ENCODE peak calls at places on chromosomes 13 and 19, in seven cellular contexts. V is stomach, X is tibial nerve, Z is A549, O is transverse colon, U is esophagus muscularis mucosa, J is H1. N is an unnamed sample.

GRCh38 chr13:95880346-95880745 is 172.9 kb downstream of the UGGT2 start:
- DNase-seq in V (no peak), X (no peak), Z (no peak), O (no peak), U (no peak), J (no peak), N (no peak)

GRCh38 chr13:112756967-112757758 is 67.3 kb downstream of the ATP11A start:
- DNase-seq in V (no peak), X (no peak), Z (no peak), O (no peak), U (no peak), J (no peak), N (no peak)

GRCh38 chr19:28656644-28657043 is 556.3 kb downstream of the UQCRFS1 start:
- DNase-seq in V (no peak), X (no peak), Z (no peak), O (no peak), U (no peak), J (no peak), N (no peak)

GRCh38 chr19:33740811-33741396 is 55.8 kb upstream of the KCTD15 start:
- DNase-seq in V (no peak), X (no peak), Z (peak), O (no peak), U (no peak), J (peak), N (no peak)

GRCh38 chr19:7927605-7928333 is 1.8 kb upstream of the CTXN1 start:
- DNase-seq in V (no peak), X (no peak), Z (no peak), O (no peak), U (no peak), J (no peak), N (peak)

GRCh38 chr13:32426981-32427851 is 714 bp downstream of the N4BP2L1 start:
- DNase-seq in V (peak), X (peak), Z (no peak), O (peak), U (peak), J (peak), N (peak)

GRCh38 chr19:11373885-11374448 is 499 bp upstream of the SWSAP1 start:
- DNase-seq in V (no peak), X (no peak), Z (no peak), O (no peak), U (no peak), J (no peak), N (no peak)

GRCh38 chr13:24153979-24154378 is 6.5 kb upstream of the SPATA13 start:
- DNase-seq in V (no peak), X (no peak), Z (no peak), O (no peak), U (no peak), J (no peak), N (no peak)

GRCh38 chr19:47369923-47370625 is 21.0 kb downstream of the DHX34 start:
- DNase-seq in V (no peak), X (no peak), Z (no peak), O (no peak), U (no peak), J (no peak), N (no peak)

GRCh38 chr13:33312150-33312908 is 26.8 kb upstream of the STARD13 start:
- DNase-seq in V (no peak), X (no peak), Z (peak), O (no peak), U (no peak), J (no peak), N (no peak)

GRCh38 chr13:21949818-21950429 is 279.1 kb downstream of the FGF9 start:
- DNase-seq in V (no peak), X (no peak), Z (no peak), O (no peak), U (no peak), J (no peak), N (no peak)

GRCh38 chr19:31600731-31601295 is 251.6 kb upstream of the TSHZ3 start:
- DNase-seq in V (no peak), X (no peak), Z (no peak), O (no peak), U (no peak), J (no peak), N (no peak)

GRCh38 chr13:19601749-19602725 is 31.4 kb upstream of the MPHOSPH8 start:
- DNase-seq in V (peak), X (no peak), Z (peak), O (peak), U (no peak), J (peak), N (no peak)

GRCh38 chr13:65841156-65841555 is 1389.0 kb downstream of the PCDH9 start:
- DNase-seq in V (no peak), X (no peak), Z (no peak), O (no peak), U (no peak), J (no peak), N (no peak)

GRCh38 chr13:38394777-38395504 is 45.3 kb downstream of the UFM1 start:
- DNase-seq in V (no peak), X (no peak), Z (no peak), O (no peak), U (no peak), J (no peak), N (no peak)

GRCh38 chr13:73480784-73481183 is 422.0 kb downstream of the KLF5 start:
- DNase-seq in V (no peak), X (no peak), Z (no peak), O (no peak), U (no peak), J (no peak), N (no peak)

GRCh38 chr19:46753420-46754155 is 7.3 kb upstream of the STRN4 start:
- DNase-seq in V (peak), X (peak), Z (peak), O (peak), U (no peak), J (peak), N (no peak)

GRCh38 chr19:32692727-32693061 is 1.1 kb downstream of the NUDT19 start:
- DNase-seq in V (no peak), X (no peak), Z (peak), O (no peak), U (no peak), J (no peak), N (no peak)

GRCh38 chr19:44879309-44880065 is 11.6 kb upstream of the TOMM40 start:
- DNase-seq in V (no peak), X (no peak), Z (no peak), O (no peak), U (no peak), J (no peak), N (no peak)

GRCh38 chr13:114035583-114036501 is 62.0 kb upstream of the C13orf46 start:
- DNase-seq in V (no peak), X (peak), Z (no peak), O (no peak), U (no peak), J (no peak), N (no peak)

GRCh38 chr13:67772807-67773453 is 542.8 kb upstream of the PCDH9 start:
- DNase-seq in V (no peak), X (no peak), Z (no peak), O (no peak), U (no peak), J (no peak), N (no peak)

GRCh38 chr19:18397242-18398202 is at the start of gene LRRC25:
- DNase-seq in V (no peak), X (peak), Z (no peak), O (no peak), U (no peak), J (peak), N (peak)

GRCh38 chr19:5001547-5002131 is 32.7 kb downstream of the KDM4B start:
- DNase-seq in V (no peak), X (no peak), Z (peak), O (no peak), U (no peak), J (no peak), N (no peak)

GRCh38 chr13:33123066-33123940 is 107.1 kb downstream of the KL start:
- DNase-seq in V (no peak), X (peak), Z (no peak), O (no peak), U (no peak), J (no peak), N (no peak)

GRCh38 chr13:76222511-76222910 is 586.4 kb downstream of the LMO7 start:
- DNase-seq in V (no peak), X (no peak), Z (no peak), O (no peak), U (no peak), J (no peak), N (no peak)

GRCh38 chr13:44141213-44141724 is 232.4 kb upstream of the SERP2 start:
- DNase-seq in V (no peak), X (peak), Z (no peak), O (no peak), U (no peak), J (no peak), N (peak)

GRCh38 chr13:73140804-73141203 is 82.0 kb downstream of the KLF5 start:
- DNase-seq in V (peak), X (no peak), Z (no peak), O (no peak), U (no peak), J (no peak), N (no peak)

GRCh38 chr19:31347828-31348314 is 1.4 kb downstream of the TSHZ3 start:
- DNase-seq in V (no peak), X (peak), Z (no peak), O (no peak), U (no peak), J (no peak), N (peak)

GRCh38 chr19:41981724-41982123 is 12.3 kb downstream of the ATP1A3 start:
- DNase-seq in V (no peak), X (no peak), Z (no peak), O (no peak), U (no peak), J (no peak), N (no peak)

DNA sequence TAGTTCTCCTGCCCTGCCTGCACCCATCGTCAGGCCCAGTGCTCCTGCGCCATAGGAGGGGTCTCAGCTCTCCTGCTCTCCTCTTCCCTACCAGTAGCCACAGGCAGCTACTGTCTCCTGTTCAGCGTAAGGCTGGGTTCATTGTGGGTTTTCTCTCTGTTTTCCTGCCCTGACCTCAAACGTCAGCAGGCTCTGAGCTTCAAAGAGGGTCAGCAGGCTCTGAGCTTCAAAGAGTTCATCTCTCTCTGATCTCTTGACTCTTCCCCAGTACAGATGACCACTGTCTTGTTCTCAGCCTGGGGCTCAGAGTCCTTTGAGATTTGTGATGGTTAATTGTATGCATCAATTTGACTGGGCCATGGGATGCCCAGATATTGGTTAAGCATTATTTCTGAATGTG is 4.6 kb upstream of the CPB2 start:
- DNase-seq in V (no peak), X (no peak), Z (no peak), O (no peak), U (no peak), J (no peak), N (no peak)
- TF ChIP-seq EP300 in V (no peak), X (no peak), Z (no peak), O (no peak), U (no peak), J (no peak), N (no peak)

DNA sequence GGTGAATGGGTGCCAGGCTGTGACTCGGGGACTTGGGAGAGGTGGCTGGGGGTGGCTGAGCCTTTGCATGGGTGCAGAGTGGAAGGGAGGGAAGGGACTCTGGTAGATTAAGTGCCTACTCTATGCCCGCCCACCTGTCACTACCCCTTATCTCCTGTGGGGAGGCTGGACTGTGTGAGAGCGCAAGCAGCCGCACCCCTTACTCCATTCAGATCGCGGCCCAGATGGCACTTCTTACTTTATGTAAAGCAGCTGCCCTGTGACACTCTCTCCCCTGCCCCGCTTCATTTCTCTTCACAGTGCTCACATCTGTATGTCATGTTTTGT is 2.9 kb downstream of the KASH5 start:
- DNase-seq in V (no peak), X (no peak), Z (no peak), O (no peak), U (no peak), J (no peak), N (no peak)
- TF ChIP-seq POLR2A in V (no peak), X (no peak), Z (no peak), O (no peak), U (no peak), J (no peak), N (no peak)

DNA sequence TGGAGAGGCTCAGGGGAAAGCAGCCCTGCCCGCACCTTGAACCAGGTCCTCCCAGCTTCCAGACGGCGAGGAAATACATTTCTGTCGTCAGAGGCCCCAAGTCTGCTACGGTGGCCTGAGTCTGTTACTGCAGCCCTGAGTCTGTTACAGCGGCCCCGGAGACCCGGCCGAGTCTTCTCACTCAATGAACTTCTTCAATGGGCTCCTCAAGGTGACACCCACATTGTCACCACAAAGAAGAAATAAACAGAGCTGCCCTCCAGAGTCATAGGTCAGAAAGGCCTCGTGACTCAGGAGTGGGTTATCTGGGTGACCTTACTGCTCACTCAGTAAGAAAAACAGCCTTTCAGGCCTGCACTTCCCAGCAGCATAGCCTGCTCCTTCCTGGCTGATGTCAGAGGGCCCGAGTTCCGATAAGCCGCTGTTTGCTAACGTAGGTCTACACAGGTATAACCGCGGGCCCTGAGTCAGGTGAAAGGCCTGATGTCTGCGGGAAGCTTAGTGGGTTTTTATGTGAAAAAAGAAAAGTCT is 66.9 kb upstream of the TM9SF2 start:
- DNase-seq in V (peak), X (no peak), Z (no peak), O (peak), U (no peak), J (no peak), N (no peak)
- TF ChIP-seq EP300 in V (no peak), X (no peak), Z (no peak), O (no peak), U (no peak), J (no peak), N (no peak)

DNA sequence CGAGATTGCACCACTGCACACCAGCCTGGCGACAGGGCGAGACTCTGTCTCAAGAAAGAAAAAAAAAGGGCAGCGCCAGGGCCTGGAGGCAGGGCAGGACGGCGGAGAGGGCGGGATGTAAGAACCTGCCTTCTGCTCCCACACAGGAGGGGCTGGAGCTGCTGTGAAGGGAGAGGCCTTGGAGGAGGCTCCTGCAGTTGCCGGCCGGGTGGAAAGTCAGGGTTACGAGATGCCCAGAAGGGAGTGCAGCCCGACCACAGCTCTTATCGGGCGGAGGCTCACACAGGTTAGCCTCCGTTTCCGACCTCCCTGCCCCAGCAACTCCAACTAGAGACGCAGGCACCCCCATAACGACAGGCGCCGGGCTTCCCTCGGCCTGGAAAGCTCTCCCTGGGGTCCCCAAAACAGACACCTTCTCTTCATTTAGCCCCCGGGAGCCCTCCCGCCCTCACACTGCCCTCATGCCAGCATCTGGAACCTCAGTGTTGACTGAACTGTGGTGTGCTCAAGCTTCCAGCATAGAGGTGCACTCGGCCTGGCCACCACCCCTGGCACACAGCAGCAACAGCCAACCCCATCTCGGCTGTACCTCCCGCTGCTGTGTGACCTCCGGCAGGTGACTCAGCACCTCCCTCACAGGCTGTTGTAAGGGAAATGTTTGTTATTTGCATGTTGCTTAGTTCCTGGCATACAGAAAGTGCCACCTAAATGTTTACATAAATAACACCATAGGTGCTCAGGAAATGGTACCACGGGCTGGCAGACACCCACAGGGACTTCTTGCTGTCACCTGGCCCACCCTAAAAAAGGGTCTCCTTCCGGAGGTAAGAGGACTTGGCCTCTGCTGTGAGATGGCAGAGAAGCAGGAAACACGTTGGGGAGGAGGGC is 1.3 kb downstream of the PLPP2 start:
- DNase-seq in V (peak), X (no peak), Z (peak), O (peak), U (no peak), J (peak), N (no peak)
- TF ChIP-seq POLR2A in V (no peak), X (no peak), Z (no peak), O (peak), U (no peak), J (no peak), N (no peak)

GRCh38 chr19:1591421-1592022 is 1.1 kb downstream of the MBD3 start:
- DNase-seq in V (no peak), X (no peak), Z (no peak), O (no peak), U (no peak), J (no peak), N (no peak)

GRCh38 chr19:1590641-1591397 is 1.8 kb downstream of the MBD3 start:
- DNase-seq in V (no peak), X (no peak), Z (peak), O (peak), U (no peak), J (no peak), N (no peak)

GRCh38 chr19:1592023-1592754 is 476 bp downstream of the MBD3 start:
- DNase-seq in V (peak), X (peak), Z (peak), O (peak), U (peak), J (peak), N (peak)

GRCh38 chr19:1587872-1588271 is 4.8 kb downstream of the MBD3 start:
- DNase-seq in V (no peak), X (no peak), Z (no peak), O (no peak), U (no peak), J (no peak), N (no peak)

GRCh38 chr19:1592755-1593628 is at the start of gene MBD3:
- DNase-seq in V (peak), X (peak), Z (peak), O (peak), U (peak), J (peak), N (peak)
- TF ChIP-seq EP300 in V (no peak), X (no peak), Z (no peak), O (no peak), U (no peak), J (no peak), N (no peak)

DNA sequence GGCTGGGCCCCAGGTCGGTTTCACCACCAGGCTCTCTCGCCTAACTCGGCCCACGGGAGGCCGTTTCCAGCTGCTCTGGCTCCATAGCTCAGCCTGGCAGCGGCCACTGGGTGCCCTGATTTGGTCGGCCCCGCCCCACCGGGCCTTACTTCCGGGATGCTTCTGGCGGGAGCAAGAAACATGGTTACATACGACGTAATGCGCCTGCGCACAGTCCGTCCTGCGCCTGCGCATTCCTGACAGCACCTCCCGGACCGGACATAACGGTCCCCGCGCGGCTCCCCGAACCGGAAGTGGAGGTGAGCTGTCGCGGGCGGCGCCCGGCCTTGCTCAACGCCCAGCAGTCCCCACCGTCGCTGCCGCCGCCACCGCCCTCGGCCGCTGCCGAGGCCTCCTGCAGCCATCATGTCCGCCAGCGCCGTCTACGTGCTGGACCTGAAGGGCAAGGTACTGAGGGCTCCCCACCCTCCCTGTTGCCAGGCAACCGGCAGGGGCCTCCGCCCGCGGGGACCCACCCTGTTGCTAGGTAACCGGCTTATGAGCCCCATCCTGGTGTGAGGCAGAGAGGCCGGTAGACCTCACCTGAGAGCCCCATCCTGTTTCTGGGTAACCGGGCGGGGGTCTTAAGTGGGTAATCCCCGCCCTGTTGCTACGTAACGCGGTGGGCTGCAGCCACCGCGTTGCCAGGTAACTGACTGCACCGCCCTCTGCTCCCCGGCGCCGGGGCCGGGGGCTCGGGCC is at the start of gene AP1M1:
- DNase-seq in V (peak), X (peak), Z (peak), O (peak), U (peak), J (peak), N (peak)
- TF ChIP-seq POLR2A in V (no peak), X (peak), Z (peak), O (peak), U (no peak), J (no peak), N (peak)

DNA sequence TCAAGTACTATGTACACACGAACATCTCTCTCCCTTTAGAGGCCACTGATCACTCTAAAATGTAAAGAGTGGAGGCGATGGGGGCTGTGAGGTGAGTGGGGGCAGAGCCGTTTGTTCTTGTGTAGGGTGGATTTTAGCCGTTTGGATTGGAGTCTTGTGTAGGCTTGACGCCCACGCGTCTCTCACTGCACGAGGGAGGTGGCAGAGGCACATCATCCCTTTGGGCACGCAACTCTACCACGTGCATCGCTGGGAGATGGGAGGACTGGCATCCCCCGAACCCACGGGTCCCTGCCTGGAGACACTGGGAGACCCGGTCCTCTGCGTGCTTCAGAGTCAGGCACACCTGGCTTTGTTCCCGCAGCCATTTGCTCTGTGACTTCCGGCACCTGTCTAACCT is 6.3 kb downstream of the ARHGEF7 start:
- DNase-seq in V (no peak), X (no peak), Z (no peak), O (no peak), U (no peak), J (peak), N (no peak)
- TF ChIP-seq EP300 in V (no peak), X (no peak), Z (no peak), O (no peak), U (no peak), J (no peak), N (no peak)